ENCODE peak calls at places on chromosome 2, in six cellular contexts. One of them, this sample, is unnamed.

GRCh38 chr2:85505551-85506238 is 33.3 kb upstream of the MAT2A start:
- DNase-seq in IMR-90: no peak
- DNase-seq in A549: no peak
- DNase-seq in K562: no peak
- DNase-seq in HepG2: no peak
- DNase-seq in GM12878: no peak
- DNase-seq in this sample: no peak

GRCh38 chr2:96209011-96209728 is 543 bp upstream of the STARD7 start:
- DNase-seq in IMR-90: no peak
- DNase-seq in A549: no peak
- DNase-seq in K562: peak
- DNase-seq in HepG2: no peak
- DNase-seq in GM12878: no peak
- DNase-seq in this sample: no peak

GRCh38 chr2:182379235-182379634 is 47.6 kb downstream of the PDE1A start:
- DNase-seq in IMR-90: peak
- DNase-seq in A549: no peak
- DNase-seq in K562: no peak
- DNase-seq in HepG2: no peak
- DNase-seq in GM12878: no peak
- DNase-seq in this sample: no peak

GRCh38 chr2:74142340-74142739 is 5.4 kb downstream of the BOLA3 start:
- DNase-seq in IMR-90: no peak
- DNase-seq in A549: peak
- DNase-seq in K562: peak
- DNase-seq in HepG2: no peak
- DNase-seq in GM12878: no peak
- DNase-seq in this sample: peak

GRCh38 chr2:127388423-127389164 is 819 bp upstream of the MAP3K2 start:
- DNase-seq in IMR-90: peak
- DNase-seq in A549: no peak
- DNase-seq in K562: peak
- DNase-seq in HepG2: no peak
- DNase-seq in GM12878: no peak
- DNase-seq in this sample: no peak

GRCh38 chr2:85792783-85793441 is 39.1 kb downstream of the ATOH8 start:
- DNase-seq in IMR-90: peak
- DNase-seq in A549: peak
- DNase-seq in K562: no peak
- DNase-seq in HepG2: no peak
- DNase-seq in GM12878: no peak
- DNase-seq in this sample: no peak

GRCh38 chr2:11535899-11536344 is 2.1 kb downstream of the GREB1 start:
- DNase-seq in IMR-90: no peak
- DNase-seq in A549: no peak
- DNase-seq in K562: no peak
- DNase-seq in HepG2: peak
- DNase-seq in GM12878: no peak
- DNase-seq in this sample: no peak

GRCh38 chr2:108220942-108221541 is 18.7 kb upstream of the SULT1C3 start:
- DNase-seq in IMR-90: no peak
- DNase-seq in A549: no peak
- DNase-seq in K562: no peak
- DNase-seq in HepG2: no peak
- DNase-seq in GM12878: no peak
- DNase-seq in this sample: no peak

GRCh38 chr2:236782938-236783337 is 213.3 kb downstream of the ACKR3 start:
- DNase-seq in IMR-90: peak
- DNase-seq in A549: peak
- DNase-seq in K562: no peak
- DNase-seq in HepG2: no peak
- DNase-seq in GM12878: no peak
- DNase-seq in this sample: no peak

GRCh38 chr2:12584337-12584736 is 132.4 kb upstream of the TRIB2 start:
- DNase-seq in IMR-90: no peak
- DNase-seq in A549: no peak
- DNase-seq in K562: no peak
- DNase-seq in HepG2: no peak
- DNase-seq in GM12878: no peak
- DNase-seq in this sample: no peak

GRCh38 chr2:127577973-127578372 is 42.5 kb downstream of the MYO7B start:
- DNase-seq in IMR-90: no peak
- DNase-seq in A549: no peak
- DNase-seq in K562: no peak
- DNase-seq in HepG2: no peak
- DNase-seq in GM12878: no peak
- DNase-seq in this sample: no peak

GRCh38 chr2:236342507-236342906 is 78.3 kb upstream of the ASB18 start:
- DNase-seq in IMR-90: no peak
- DNase-seq in A549: no peak
- DNase-seq in K562: no peak
- DNase-seq in HepG2: no peak
- DNase-seq in GM12878: no peak
- DNase-seq in this sample: no peak

GRCh38 chr2:203591642-203592041 is 56.5 kb upstream of the RAPH1 start:
- DNase-seq in IMR-90: peak
- DNase-seq in A549: no peak
- DNase-seq in K562: no peak
- DNase-seq in HepG2: no peak
- DNase-seq in GM12878: no peak
- DNase-seq in this sample: no peak

GRCh38 chr2:196181484-196181883 is 10.1 kb upstream of the STK17B start:
- DNase-seq in IMR-90: no peak
- DNase-seq in A549: no peak
- DNase-seq in K562: no peak
- DNase-seq in HepG2: no peak
- DNase-seq in GM12878: no peak
- DNase-seq in this sample: peak

GRCh38 chr2:234960091-234961088 is 8.6 kb downstream of the SH3BP4 start:
- DNase-seq in IMR-90: no peak
- DNase-seq in A549: no peak
- DNase-seq in K562: no peak
- DNase-seq in HepG2: no peak
- DNase-seq in GM12878: no peak
- DNase-seq in this sample: no peak

GRCh38 chr2:34353498-34354113 is 754.5 kb upstream of the FAM98A start:
- DNase-seq in IMR-90: no peak
- DNase-seq in A549: no peak
- DNase-seq in K562: no peak
- DNase-seq in HepG2: peak
- DNase-seq in GM12878: no peak
- DNase-seq in this sample: no peak

GRCh38 chr2:8263931-8264330 is 417.9 kb upstream of the ID2 start:
- DNase-seq in IMR-90: no peak
- DNase-seq in A549: no peak
- DNase-seq in K562: no peak
- DNase-seq in HepG2: no peak
- DNase-seq in GM12878: no peak
- DNase-seq in this sample: no peak

GRCh38 chr2:33208400-33208799 is 261.6 kb downstream of the LTBP1 start:
- DNase-seq in IMR-90: no peak
- DNase-seq in A549: no peak
- DNase-seq in K562: no peak
- DNase-seq in HepG2: no peak
- DNase-seq in GM12878: no peak
- DNase-seq in this sample: no peak

GRCh38 chr2:115294999-115295398 is 852.6 kb downstream of the DPP10 start:
- DNase-seq in IMR-90: no peak
- DNase-seq in A549: no peak
- DNase-seq in K562: no peak
- DNase-seq in HepG2: no peak
- DNase-seq in GM12878: no peak
- DNase-seq in this sample: no peak

GRCh38 chr2:28377201-28377816 is 15.3 kb upstream of the FOSL2 start:
- DNase-seq in IMR-90: no peak
- DNase-seq in A549: no peak
- DNase-seq in K562: no peak
- DNase-seq in HepG2: no peak
- DNase-seq in GM12878: no peak
- DNase-seq in this sample: no peak

DNA sequence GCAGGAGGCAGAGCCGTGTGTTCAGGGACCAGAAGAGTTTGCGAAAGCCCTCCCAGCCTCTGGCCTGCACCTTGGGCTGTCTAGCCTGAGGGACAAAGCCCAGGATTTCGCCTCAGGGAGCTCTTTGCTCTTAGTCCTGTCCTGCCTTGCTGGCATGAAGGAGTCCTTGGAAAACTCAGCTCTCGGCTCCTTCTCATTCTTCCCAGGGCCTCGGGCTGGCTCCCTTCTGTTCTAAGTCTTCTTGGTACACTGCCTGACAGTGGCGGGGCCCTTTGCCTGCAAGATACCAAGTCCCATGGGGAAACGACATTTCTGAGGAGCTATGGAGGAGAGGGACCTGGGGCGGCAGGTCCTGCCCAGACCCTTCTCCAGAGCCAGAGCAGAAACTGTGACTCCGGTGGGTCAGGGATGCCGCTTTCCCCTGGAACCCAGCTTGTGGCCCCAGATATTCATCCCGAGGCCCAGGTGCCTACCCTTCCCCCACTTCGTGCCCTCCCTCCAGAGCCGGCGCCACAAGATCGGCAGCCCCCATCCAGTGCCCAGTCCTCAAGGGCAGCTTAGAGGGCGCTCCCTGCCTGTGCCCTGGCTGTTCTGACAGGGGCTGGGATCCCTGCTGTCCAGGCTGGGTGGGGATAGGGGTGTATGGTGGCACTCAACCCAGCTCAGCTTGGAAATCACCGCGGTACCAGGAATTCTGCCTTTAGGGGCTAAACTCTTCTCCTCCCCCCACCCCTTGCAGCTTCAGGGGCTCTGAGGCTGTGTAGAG is 5.5 kb upstream of the CYP26B1 start:
- DNase-seq in IMR-90: no peak
- DNase-seq in A549: no peak
- DNase-seq in K562: no peak
- DNase-seq in HepG2: no peak
- DNase-seq in GM12878: no peak
- DNase-seq in this sample: no peak
- TF ChIP-seq BHLHE40 in IMR-90: no peak
- TF ChIP-seq BHLHE40 in A549: no peak
- TF ChIP-seq BHLHE40 in K562: no peak
- TF ChIP-seq BHLHE40 in HepG2: no peak
- TF ChIP-seq BHLHE40 in GM12878: no peak
- TF ChIP-seq BHLHE40 in this sample: no peak

DNA sequence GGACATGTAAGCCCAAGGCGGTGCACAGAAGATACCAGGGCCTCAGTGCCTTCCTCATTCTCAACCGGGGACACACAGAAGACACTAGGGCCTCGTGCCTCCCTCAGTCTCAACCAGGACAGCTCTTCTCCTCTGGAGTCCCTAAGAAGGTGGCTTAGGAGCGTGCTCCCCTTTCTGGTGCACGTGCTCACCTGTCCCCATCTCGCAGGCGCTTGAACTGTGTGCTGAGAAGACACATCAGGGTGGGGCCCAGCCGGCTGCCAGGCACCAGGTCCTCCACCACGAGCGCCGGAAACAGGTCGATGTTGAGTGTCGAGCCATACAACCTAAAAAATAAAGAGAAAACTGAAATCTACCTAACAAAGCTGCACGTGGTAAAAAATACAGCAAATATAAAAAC is 99.9 kb downstream of the PXDN start:
- DNase-seq in IMR-90: no peak
- DNase-seq in A549: no peak
- DNase-seq in K562: no peak
- DNase-seq in HepG2: no peak
- DNase-seq in GM12878: no peak
- DNase-seq in this sample: no peak
- TF ChIP-seq BHLHE40 in IMR-90: no peak
- TF ChIP-seq BHLHE40 in A549: no peak
- TF ChIP-seq BHLHE40 in K562: no peak
- TF ChIP-seq BHLHE40 in HepG2: no peak
- TF ChIP-seq BHLHE40 in GM12878: no peak
- TF ChIP-seq BHLHE40 in this sample: no peak

GRCh38 chr2:200655918-200656580 is 70.2 kb downstream of the AOX1 start:
- DNase-seq in IMR-90: peak
- DNase-seq in A549: no peak
- DNase-seq in K562: no peak
- DNase-seq in HepG2: no peak
- DNase-seq in GM12878: no peak
- DNase-seq in this sample: no peak
- TF ChIP-seq BHLHE40 in IMR-90: no peak
- TF ChIP-seq BHLHE40 in A549: no peak
- TF ChIP-seq BHLHE40 in K562: no peak
- TF ChIP-seq BHLHE40 in HepG2: no peak
- TF ChIP-seq BHLHE40 in GM12878: no peak
- TF ChIP-seq BHLHE40 in this sample: no peak

DNA sequence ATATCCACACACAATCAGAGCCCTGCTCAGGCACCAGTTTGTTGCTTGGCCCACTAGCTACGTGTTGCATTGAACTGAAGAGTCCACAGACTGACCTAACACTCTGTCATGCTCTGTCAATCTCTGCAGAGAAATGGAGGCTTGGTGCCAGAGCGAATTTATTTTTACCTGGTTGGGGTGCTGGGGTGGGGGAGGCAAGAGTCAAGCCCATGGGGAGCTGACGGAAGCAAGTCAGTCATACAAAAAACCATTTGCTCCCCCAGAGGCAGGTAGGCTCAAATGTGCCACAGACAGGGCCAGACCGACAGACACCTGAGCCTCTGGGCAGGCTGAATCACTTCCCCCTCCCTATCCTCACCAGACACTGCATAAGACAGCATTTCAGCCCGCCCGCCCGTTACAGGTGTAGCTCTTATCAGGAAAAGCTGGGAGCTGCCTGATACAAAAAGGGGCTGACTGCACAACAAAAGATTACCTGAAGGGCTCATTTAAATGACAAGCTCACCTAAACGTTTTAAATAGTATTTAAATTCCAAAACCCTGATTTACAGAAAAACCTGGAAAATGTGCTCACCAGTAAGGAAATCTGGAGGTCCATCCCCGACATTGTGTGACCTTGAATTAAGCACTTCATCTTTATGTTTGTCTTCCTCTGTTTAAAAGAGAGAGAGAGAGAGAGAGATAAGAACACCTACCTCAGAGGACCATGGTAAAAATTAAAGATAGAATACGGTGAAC is 2.1 kb upstream of the PCBP1 start:
- DNase-seq in IMR-90: no peak
- DNase-seq in A549: no peak
- DNase-seq in K562: peak
- DNase-seq in HepG2: no peak
- DNase-seq in GM12878: peak
- DNase-seq in this sample: no peak
- TF ChIP-seq BHLHE40 in IMR-90: no peak
- TF ChIP-seq BHLHE40 in A549: no peak
- TF ChIP-seq BHLHE40 in K562: peak
- TF ChIP-seq BHLHE40 in HepG2: no peak
- TF ChIP-seq BHLHE40 in GM12878: peak
- TF ChIP-seq BHLHE40 in this sample: no peak

DNA sequence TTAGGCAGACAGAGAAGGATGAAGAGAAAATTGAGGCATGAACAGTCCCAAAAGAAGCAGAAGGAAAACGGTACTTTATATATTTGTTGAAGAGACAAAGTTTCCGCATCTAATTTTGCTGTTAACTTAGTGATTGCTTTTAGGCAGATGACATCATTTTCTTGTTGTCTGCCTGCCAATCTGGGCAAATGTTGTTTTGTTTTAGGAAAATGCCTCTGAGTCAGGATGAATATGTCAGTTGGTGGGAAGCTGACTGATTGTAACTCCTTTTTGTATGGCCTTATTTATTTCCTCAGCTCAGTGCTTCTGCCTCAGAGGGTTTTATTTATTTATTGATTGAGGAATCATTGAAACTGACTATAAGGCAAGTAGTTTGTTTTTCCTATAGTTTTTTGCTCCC is 52.6 kb upstream of the CAVIN2 start:
- DNase-seq in IMR-90: peak
- DNase-seq in A549: no peak
- DNase-seq in K562: no peak
- DNase-seq in HepG2: no peak
- DNase-seq in GM12878: no peak
- DNase-seq in this sample: no peak
- TF ChIP-seq BHLHE40 in IMR-90: no peak
- TF ChIP-seq BHLHE40 in A549: no peak
- TF ChIP-seq BHLHE40 in K562: no peak
- TF ChIP-seq BHLHE40 in HepG2: no peak
- TF ChIP-seq BHLHE40 in GM12878: no peak
- TF ChIP-seq BHLHE40 in this sample: no peak